ENCODE peak calls at places on chromosome 13, in six cellular contexts. T is hippocampal formation, W is T-helper 9 cell, S is anterior cingulate cortex, Q is SHP77, P is NCI-H524. A is an unnamed sample.

GRCh38 chr13:23583491-23583890 is 13.3 kb downstream of the TNFRSF19 start:
- DNase-seq in T (no peak), W (no peak), S (no peak), Q (no peak), P (no peak), A (no peak)

GRCh38 chr13:50208826-50209335 is 193.6 kb downstream of the KCNRG start:
- DNase-seq in T (peak), W (no peak), S (no peak), Q (no peak), P (no peak), A (peak)

GRCh38 chr13:25372275-25373081 is 704 bp downstream of the ATP8A2 start:
- DNase-seq in T (no peak), W (no peak), S (peak), Q (no peak), P (peak), A (no peak)

GRCh38 chr13:33242984-33243617 is 42.5 kb downstream of the STARD13 start:
- DNase-seq in T (no peak), W (no peak), S (no peak), Q (no peak), P (no peak), A (no peak)

GRCh38 chr13:111474136-111475002 is 153.9 kb downstream of the TEX29 start:
- DNase-seq in T (peak), W (no peak), S (no peak), Q (peak), P (peak), A (peak)

GRCh38 chr13:35086667-35087066 is 144.6 kb downstream of the NBEA start:
- DNase-seq in T (no peak), W (no peak), S (no peak), Q (no peak), P (no peak), A (no peak)

GRCh38 chr13:37945651-37946575 is 76.3 kb upstream of the TRPC4 start:
- DNase-seq in T (no peak), W (no peak), S (no peak), Q (no peak), P (no peak), A (no peak)

GRCh38 chr13:80010286-80010831 is 330.6 kb downstream of the SPRY2 start:
- DNase-seq in T (peak), W (no peak), S (peak), Q (no peak), P (no peak), A (no peak)

GRCh38 chr13:19597523-19597922 is 35.9 kb upstream of the MPHOSPH8 start:
- DNase-seq in T (no peak), W (no peak), S (no peak), Q (no peak), P (peak), A (no peak)

GRCh38 chr13:50788551-50788950 is 54.9 kb downstream of the DLEU7 start:
- DNase-seq in T (no peak), W (no peak), S (no peak), Q (no peak), P (no peak), A (no peak)

GRCh38 chr13:91142572-91142971 is 204.9 kb upstream of the MIR17HG start:
- DNase-seq in T (no peak), W (no peak), S (no peak), Q (peak), P (no peak), A (peak)

GRCh38 chr13:95641961-95642621 is 2.4 kb downstream of the DZIP1 start:
- DNase-seq in T (no peak), W (no peak), S (peak), Q (peak), P (no peak), A (no peak)

GRCh38 chr13:100800283-100800875 is 125.8 kb upstream of the TMTC4 start:
- DNase-seq in T (no peak), W (no peak), S (no peak), Q (no peak), P (no peak), A (no peak)

GRCh38 chr13:95784891-95785290 is 108.0 kb downstream of the DNAJC3 start:
- DNase-seq in T (no peak), W (no peak), S (no peak), Q (no peak), P (no peak), A (no peak)

GRCh38 chr13:42041684-42042035 is 6.8 kb upstream of the DGKH start:
- DNase-seq in T (peak), W (no peak), S (peak), Q (peak), P (peak), A (peak)